ENCODE peak calls at places on chromosomes 13 and 19, in five cellular contexts. One of them, this sample, is unnamed.

GRCh38 chr19:23507441-23507840 is 112.2 kb upstream of the ZNF91 start:
- DNase-seq in HCT116: no peak
- DNase-seq in HepG2: no peak
- DNase-seq in SK-N-SH: no peak
- DNase-seq in K562: no peak
- DNase-seq in this sample: no peak

GRCh38 chr19:15128162-15128770 is 21.1 kb downstream of the SYDE1 start:
- DNase-seq in SK-N-SH: no peak
- DNase-seq in HCT116: no peak
- DNase-seq in K562: no peak
- DNase-seq in HepG2: no peak
- DNase-seq in this sample: no peak

GRCh38 chr19:12800873-12801465 is 631 bp downstream of the PRDX2 start:
- DNase-seq in HCT116: no peak
- DNase-seq in K562: peak
- DNase-seq in HepG2: peak
- DNase-seq in SK-N-SH: peak
- DNase-seq in this sample: no peak

GRCh38 chr19:34556500-34556899 is 74.9 kb downstream of the WTIP start:
- DNase-seq in K562: peak
- DNase-seq in HepG2: peak
- DNase-seq in HCT116: peak
- DNase-seq in SK-N-SH: no peak
- DNase-seq in this sample: no peak

GRCh38 chr19:40365010-40365409 is 16.5 kb downstream of the PLD3 start:
- DNase-seq in HepG2: no peak
- DNase-seq in SK-N-SH: peak
- DNase-seq in K562: no peak
- DNase-seq in HCT116: no peak
- DNase-seq in this sample: no peak

GRCh38 chr19:16559896-16560295 is 12.3 kb downstream of the SLC35E1 start:
- DNase-seq in HCT116: no peak
- DNase-seq in K562: no peak
- DNase-seq in HepG2: no peak
- DNase-seq in SK-N-SH: no peak
- DNase-seq in this sample: no peak

GRCh38 chr19:46115396-46116109 is 8.9 kb downstream of the IGFL3 start:
- DNase-seq in HCT116: peak
- DNase-seq in K562: no peak
- DNase-seq in SK-N-SH: peak
- DNase-seq in HepG2: no peak
- DNase-seq in this sample: no peak

GRCh38 chr13:71758823-71759222 is 108.2 kb downstream of the DACH1 start:
- DNase-seq in HCT116: no peak
- DNase-seq in K562: no peak
- DNase-seq in HepG2: no peak
- DNase-seq in SK-N-SH: peak
- DNase-seq in this sample: no peak

GRCh38 chr19:15251010-15251748 is 18.9 kb upstream of the EPHX3 start:
- DNase-seq in SK-N-SH: no peak
- DNase-seq in K562: no peak
- DNase-seq in HCT116: no peak
- DNase-seq in HepG2: no peak
- DNase-seq in this sample: no peak

GRCh38 chr19:12783849-12784393 is 7.4 kb upstream of the JUNB start:
- DNase-seq in HCT116: no peak
- DNase-seq in K562: peak
- DNase-seq in HepG2: peak
- DNase-seq in SK-N-SH: no peak
- DNase-seq in this sample: peak

GRCh38 chr13:99864627-99864990 is 107.0 kb downstream of the ZIC5 start:
- DNase-seq in K562: no peak
- DNase-seq in SK-N-SH: no peak
- DNase-seq in HCT116: no peak
- DNase-seq in HepG2: no peak
- DNase-seq in this sample: no peak

GRCh38 chr13:25462301-25463125 is 90.7 kb downstream of the ATP8A2 start:
- DNase-seq in K562: no peak
- DNase-seq in HCT116: no peak
- DNase-seq in HepG2: no peak
- DNase-seq in SK-N-SH: no peak
- DNase-seq in this sample: no peak

GRCh38 chr13:82688400-82688999 is 1193.8 kb downstream of the SLITRK1 start:
- DNase-seq in SK-N-SH: no peak
- DNase-seq in HepG2: no peak
- DNase-seq in HCT116: no peak
- DNase-seq in K562: no peak
- DNase-seq in this sample: peak

GRCh38 chr13:105035092-105035491 is 1500.4 kb downstream of the EFNB2 start:
- DNase-seq in K562: no peak
- DNase-seq in HepG2: no peak
- DNase-seq in SK-N-SH: peak
- DNase-seq in HCT116: no peak
- DNase-seq in this sample: no peak

GRCh38 chr19:51111606-51112005 is 3.4 kb upstream of the CTU1 start:
- DNase-seq in HepG2: peak
- DNase-seq in HCT116: peak
- DNase-seq in SK-N-SH: no peak
- DNase-seq in K562: no peak
- DNase-seq in this sample: no peak

GRCh38 chr19:39409886-39410619 is 2.4 kb upstream of the PLEKHG2 start:
- DNase-seq in HepG2: peak
- DNase-seq in K562: peak
- DNase-seq in HCT116: peak
- DNase-seq in SK-N-SH: peak
- DNase-seq in this sample: peak

GRCh38 chr13:99174533-99175100 is 26.0 kb upstream of the UBAC2 start:
- DNase-seq in SK-N-SH: no peak
- DNase-seq in HCT116: no peak
- DNase-seq in K562: no peak
- DNase-seq in HepG2: no peak
- DNase-seq in this sample: no peak

GRCh38 chr19:3250675-3251074 is 26.2 kb downstream of the CELF5 start:
- DNase-seq in SK-N-SH: peak
- DNase-seq in K562: peak
- DNase-seq in HCT116: peak
- DNase-seq in HepG2: peak
- DNase-seq in this sample: no peak

GRCh38 chr19:19051478-19052213 is 12.1 kb upstream of the SLC25A42 start:
- DNase-seq in HepG2: no peak
- DNase-seq in K562: peak
- DNase-seq in SK-N-SH: no peak
- DNase-seq in HCT116: no peak
- DNase-seq in this sample: no peak

GRCh38 chr19:29672319-29672932 is 7.2 kb downstream of the PLEKHF1 start:
- DNase-seq in HCT116: no peak
- DNase-seq in K562: no peak
- DNase-seq in SK-N-SH: no peak
- DNase-seq in HepG2: no peak
- DNase-seq in this sample: no peak

GRCh38 chr13:60583911-60584753 is 187.1 kb downstream of the TDRD3 start:
- DNase-seq in SK-N-SH: no peak
- DNase-seq in HCT116: no peak
- DNase-seq in K562: peak
- DNase-seq in HepG2: no peak
- DNase-seq in this sample: no peak

GRCh38 chr13:32048816-32049215 is 17.2 kb downstream of the FRY start:
- DNase-seq in SK-N-SH: peak
- DNase-seq in K562: no peak
- DNase-seq in HepG2: peak
- DNase-seq in HCT116: no peak
- DNase-seq in this sample: no peak

GRCh38 chr19:36417752-36418286 is 625 bp downstream of the ZFP82 start:
- DNase-seq in SK-N-SH: no peak
- DNase-seq in HepG2: no peak
- DNase-seq in K562: no peak
- DNase-seq in HCT116: no peak
- DNase-seq in this sample: no peak
- TF ChIP-seq JUND in SK-N-SH: no peak
- TF ChIP-seq JUND in HepG2: no peak
- TF ChIP-seq JUND in K562: no peak
- TF ChIP-seq JUND in HCT116: no peak
- TF ChIP-seq JUND in this sample: no peak

GRCh38 chr13:40240293-40240692 is 426.1 kb downstream of the FOXO1 start:
- DNase-seq in SK-N-SH: no peak
- DNase-seq in K562: no peak
- DNase-seq in HCT116: no peak
- DNase-seq in HepG2: no peak
- DNase-seq in this sample: no peak
- TF ChIP-seq JUND in SK-N-SH: no peak
- TF ChIP-seq JUND in K562: no peak
- TF ChIP-seq JUND in HCT116: no peak
- TF ChIP-seq JUND in HepG2: no peak
- TF ChIP-seq JUND in this sample: no peak

GRCh38 chr19:1051791-1052190 is 11.9 kb downstream of the ABCA7 start:
- DNase-seq in HCT116: no peak
- DNase-seq in K562: no peak
- DNase-seq in HepG2: no peak
- DNase-seq in SK-N-SH: no peak
- DNase-seq in this sample: no peak

GRCh38 chr19:1052349-1052967 is 12.6 kb downstream of the ABCA7 start:
- DNase-seq in K562: peak
- DNase-seq in HCT116: no peak
- DNase-seq in HepG2: no peak
- DNase-seq in SK-N-SH: no peak
- DNase-seq in this sample: peak

GRCh38 chr19:1049106-1049505 is 9.2 kb downstream of the ABCA7 start:
- DNase-seq in SK-N-SH: no peak
- DNase-seq in HCT116: no peak
- DNase-seq in HepG2: no peak
- DNase-seq in K562: no peak
- DNase-seq in this sample: no peak

GRCh38 chr19:1049841-1050240 is 9.9 kb downstream of the ABCA7 start:
- DNase-seq in HepG2: no peak
- DNase-seq in HCT116: no peak
- DNase-seq in SK-N-SH: no peak
- DNase-seq in K562: no peak
- DNase-seq in this sample: no peak

DNA sequence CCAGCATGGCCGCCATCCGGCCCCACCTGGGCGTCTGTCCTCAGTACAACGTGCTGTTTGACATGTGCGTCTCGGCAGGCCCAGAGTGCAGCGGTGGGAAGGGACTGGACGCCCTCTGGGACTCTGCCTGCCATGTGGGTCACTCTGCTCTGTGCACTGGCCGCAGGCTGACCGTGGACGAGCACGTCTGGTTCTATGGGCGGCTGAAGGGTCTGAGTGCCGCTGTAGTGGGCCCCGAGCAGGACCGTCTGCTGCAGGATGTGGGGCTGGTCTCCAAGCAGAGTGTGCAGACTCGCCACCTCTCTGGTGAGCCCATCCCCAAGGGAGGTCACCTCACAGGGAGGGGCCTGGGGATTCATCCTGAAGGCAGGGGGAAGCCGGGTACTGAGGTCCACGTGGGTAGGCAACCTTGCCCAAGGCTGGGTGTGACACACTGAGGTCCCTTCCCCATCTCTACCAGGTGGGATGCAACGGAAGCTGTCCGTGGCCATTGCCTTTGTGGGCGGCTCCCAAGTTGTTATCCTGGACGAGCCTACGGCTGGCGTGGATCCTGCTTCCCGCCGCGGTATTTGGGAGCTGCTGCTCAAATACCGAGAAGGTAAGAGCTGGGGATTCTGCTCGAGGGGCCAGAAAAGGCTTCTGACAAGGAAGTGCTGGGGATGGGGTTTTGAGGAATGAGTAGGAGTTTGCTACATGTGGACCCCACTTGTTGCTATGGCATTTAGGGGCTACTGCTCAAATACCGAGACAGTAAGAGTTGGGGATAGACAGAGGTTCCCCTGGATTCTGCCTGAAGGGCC is 11.3 kb downstream of the ABCA7 start:
- DNase-seq in SK-N-SH: no peak
- DNase-seq in K562: no peak
- DNase-seq in HCT116: no peak
- DNase-seq in HepG2: no peak
- DNase-seq in this sample: no peak
- TF ChIP-seq JUND in SK-N-SH: no peak
- TF ChIP-seq JUND in K562: no peak
- TF ChIP-seq JUND in HCT116: no peak
- TF ChIP-seq JUND in HepG2: no peak
- TF ChIP-seq JUND in this sample: no peak

GRCh38 chr13:102441085-102441484 is 39.2 kb upstream of the FGF14 start:
- DNase-seq in K562: no peak
- DNase-seq in HepG2: no peak
- DNase-seq in HCT116: no peak
- DNase-seq in SK-N-SH: no peak
- DNase-seq in this sample: no peak

GRCh38 chr13:102443234-102443633 is 41.4 kb upstream of the FGF14 start:
- DNase-seq in HCT116: no peak
- DNase-seq in K562: no peak
- DNase-seq in SK-N-SH: no peak
- DNase-seq in HepG2: no peak
- DNase-seq in this sample: no peak

DNA sequence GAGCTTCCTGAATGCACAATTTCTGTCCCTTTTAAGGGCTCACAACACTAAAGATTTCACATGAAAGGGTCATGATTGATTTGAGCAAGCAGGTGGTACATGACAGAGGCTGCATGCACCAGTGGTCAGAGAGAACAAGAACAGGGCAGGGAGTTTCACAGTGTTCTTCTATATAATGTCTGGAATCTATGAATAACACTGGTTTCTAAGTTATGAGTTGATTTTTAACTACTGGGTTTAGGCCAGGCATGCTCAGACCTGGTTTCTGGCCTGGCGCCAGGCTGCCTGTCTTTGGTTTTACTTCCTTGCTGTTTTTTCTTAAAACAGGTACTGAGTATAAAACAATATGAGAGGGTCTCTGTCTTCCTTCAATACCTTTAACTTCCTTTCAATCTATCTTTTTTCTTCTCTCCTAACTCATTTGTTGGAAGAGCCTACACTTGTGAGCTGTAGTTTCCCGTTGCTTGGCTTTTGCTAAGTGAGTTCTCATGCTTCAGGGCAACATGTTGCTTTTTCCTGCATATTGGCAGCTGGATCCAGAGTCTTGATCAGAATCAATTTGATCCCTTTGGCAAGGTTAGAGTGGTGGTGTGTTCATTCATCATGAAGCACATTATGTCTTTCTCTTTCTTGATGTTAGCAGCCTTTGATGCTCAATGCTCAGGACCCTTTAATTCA is 38.5 kb upstream of the FGF14 start:
- DNase-seq in K562: no peak
- DNase-seq in HepG2: no peak
- DNase-seq in SK-N-SH: no peak
- DNase-seq in HCT116: no peak
- DNase-seq in this sample: no peak
- TF ChIP-seq JUND in K562: no peak
- TF ChIP-seq JUND in HepG2: no peak
- TF ChIP-seq JUND in SK-N-SH: no peak
- TF ChIP-seq JUND in HCT116: no peak
- TF ChIP-seq JUND in this sample: no peak

GRCh38 chr13:91318886-91319285 is 28.6 kb upstream of the MIR17HG start:
- DNase-seq in SK-N-SH: no peak
- DNase-seq in HCT116: no peak
- DNase-seq in K562: no peak
- DNase-seq in HepG2: no peak
- DNase-seq in this sample: no peak
- TF ChIP-seq JUND in SK-N-SH: no peak
- TF ChIP-seq JUND in HCT116: no peak
- TF ChIP-seq JUND in K562: no peak
- TF ChIP-seq JUND in HepG2: no peak
- TF ChIP-seq JUND in this sample: no peak

This sample was measured in T47D.